ENCODE peak calls at places on chromosomes 4 and X, in seven cellular contexts. H, B, J, P, R, T and Q are unnamed samples.

GRCh38 chrX:151791961-151792360 is 57.4 kb downstream of the CNGA2 start:
- DNase-seq in H (no peak), B (no peak), J (no peak), P (no peak), R (no peak), T (no peak), Q (no peak)

GRCh38 chrX:153400146-153401132 is 711 bp downstream of the PNMA6E start:
- DNase-seq in H (peak; percentile 52), B (no peak), J (peak; percentile 53), P (no peak), R (peak; percentile 49), T (no peak), Q (no peak)

GRCh38 chr4:158229768-158230167 is 19.5 kb downstream of the TMEM144 start:
- DNase-seq in H (no peak), B (no peak), J (no peak), P (no peak), R (no peak), T (no peak), Q (no peak)

GRCh38 chrX:72306851-72307645 is 1.3 kb upstream of the CITED1 start:
- DNase-seq in H (peak; percentile 73), B (peak; percentile 29), J (peak; percentile 43), P (peak; percentile 38), R (peak; percentile 71), T (peak; percentile 62), Q (peak; percentile 69)

GRCh38 chrX:69073241-69073640 is 92.0 kb downstream of the PJA1 start:
- DNase-seq in H (no peak), B (no peak), J (no peak), P (no peak), R (no peak), T (no peak), Q (no peak)

GRCh38 chr4:55032788-55033187 is 92.6 kb downstream of the KDR start:
- DNase-seq in H (peak; percentile 13), B (no peak), J (no peak), P (no peak), R (peak; percentile 60), T (no peak), Q (no peak)

GRCh38 chr4:54784188-54784671 is 126.5 kb downstream of the KIT start:
- DNase-seq in H (peak; percentile 60), B (no peak), J (peak; percentile 76), P (peak; percentile 74), R (no peak), T (peak; percentile 27), Q (peak; percentile 77)

GRCh38 chr4:176549161-176549865 is 229.5 kb downstream of the SPCS3 start:
- DNase-seq in H (no peak), B (peak; percentile 58), J (no peak), P (no peak), R (peak; percentile 69), T (peak; percentile 60), Q (no peak)

GRCh38 chr4:150332961-150333360 is 249.0 kb upstream of the MAB21L2 start:
- DNase-seq in H (no peak), B (no peak), J (no peak), P (no peak), R (no peak), T (no peak), Q (no peak)

GRCh38 chr4:1714303-1715001 is 2.3 kb upstream of the SLBP start:
- DNase-seq in H (no peak), B (no peak), J (no peak), P (no peak), R (peak; percentile 41), T (no peak), Q (no peak)

GRCh38 chr4:83535520-83535944 is 376 bp upstream of the GPAT3 start:
- DNase-seq in H (peak; percentile 36), B (peak; percentile 33), J (peak; percentile 36), P (no peak), R (peak; percentile 81), T (peak; percentile 71), Q (peak; percentile 79)

GRCh38 chr4:183783933-183784622 is 121.0 kb upstream of the STOX2 start:
- DNase-seq in H (peak; percentile 26), B (peak; percentile 32), J (no peak), P (no peak), R (peak; percentile 13), T (no peak), Q (no peak)

GRCh38 chr4:94782707-94783106 is 25.0 kb downstream of the BMPR1B start:
- DNase-seq in H (no peak), B (no peak), J (no peak), P (no peak), R (no peak), T (no peak), Q (no peak)
- H3K27me3 ChIP-seq in H (peaks cover 7% of the 10 kb centered on the region), B (peaks cover 4% of the 10 kb centered on the region), J (no peaks in the 10 kb centered on the region), P (no peaks in the 10 kb centered on the region), R (no peaks in the 10 kb centered on the region), T (no peaks in the 10 kb centered on the region), Q (no peaks in the 10 kb centered on the region)

GRCh38 chr4:11218692-11219091 is 210.0 kb downstream of the HS3ST1 start:
- DNase-seq in H (no peak), B (no peak), J (no peak), P (no peak), R (no peak), T (no peak), Q (no peak)
- TF ChIP-seq CTCF in H (peak; percentile 24), B (no peak), J (no peak), P (no peak), R (no peak), T (no peak), Q (no peak)

DNA sequence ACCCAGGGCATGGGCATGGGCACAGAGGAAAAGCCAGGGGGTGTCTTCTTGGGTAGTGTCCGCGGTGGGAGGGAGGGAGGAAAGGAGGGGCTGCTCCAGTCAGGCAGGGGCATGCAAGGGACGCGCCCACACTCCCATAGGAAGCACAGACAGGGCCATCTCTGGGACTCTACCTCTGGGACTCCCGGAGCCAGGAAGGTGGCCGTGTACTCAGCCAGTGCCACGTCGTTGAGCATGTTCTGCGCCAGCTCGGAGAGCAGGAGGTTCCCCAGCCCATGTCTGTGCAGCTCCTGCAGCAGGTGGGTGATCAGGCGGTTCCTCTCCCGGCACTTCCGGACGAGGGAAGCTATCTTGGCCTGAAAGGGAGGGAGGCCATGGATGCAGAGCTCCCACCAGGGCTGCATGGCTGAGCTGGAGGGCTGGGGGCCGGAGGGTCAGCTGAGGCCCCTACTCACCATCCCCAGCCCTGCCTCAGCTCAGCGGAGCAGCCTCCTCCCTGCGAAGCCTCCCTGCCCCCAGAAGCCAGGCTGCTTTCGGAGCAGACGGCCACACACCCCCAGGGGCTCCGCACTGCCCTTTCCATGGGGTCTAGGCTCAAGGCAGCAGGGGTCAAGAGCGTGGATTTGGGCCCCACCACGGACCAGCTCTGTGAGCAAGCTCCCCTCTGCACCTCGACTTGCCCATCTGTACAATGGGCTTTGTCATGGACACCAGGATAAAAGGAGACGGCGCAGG is 44.6 kb downstream of the C4orf50 start:
- DNase-seq in H (no peak), B (no peak), J (no peak), P (no peak), R (no peak), T (no peak), Q (no peak)
- H3K27me3 ChIP-seq in H (peaks cover 4% of the 10 kb centered on the region), B (no peaks in the 10 kb centered on the region), J (peaks cover 88% of the 10 kb centered on the region), P (peaks cover 4% of the 10 kb centered on the region), R (peaks cover 15% of the 10 kb centered on the region), T (peaks cover 2% of the 10 kb centered on the region), Q (peaks cover 29% of the 10 kb centered on the region)

GRCh38 chr4:167779280-167779679 is 313.1 kb upstream of the ANXA10 start:
- DNase-seq in H (no peak), B (no peak), J (no peak), P (no peak), R (no peak), T (no peak), Q (no peak)
- TF ChIP-seq CTCF in H (no peak), B (no peak), J (no peak), P (no peak), R (peak; percentile 19), T (no peak), Q (no peak)